ENCODE peak calls at places on chromosomes 5 and 9, in ten cellular contexts. C is GM12891, Z is H1, M is stomach, S is transverse colon, A is HCT116, U is prostate gland, H is breast epithelium, J is K562, G is HepG2. R is an unnamed sample.

GRCh38 chr5:179185256-179186091 is 125.3 kb downstream of the ZNF354C start:
- DNase-seq in U (no peak), C (no peak), M (no peak), S (no peak), J (no peak), G (no peak), H (no peak), Z (peak), A (no peak), R (no peak)

GRCh38 chr5:154485092-154485491 is 7.1 kb upstream of the HAND1 start:
- DNase-seq in A (no peak), J (no peak), C (no peak), H (no peak), U (no peak), Z (no peak), G (no peak), M (no peak), S (no peak), R (no peak)

GRCh38 chr9:134375011-134375390 is 48.7 kb downstream of the RXRA start:
- DNase-seq in M (no peak), G (no peak), C (no peak), J (no peak), Z (no peak), S (no peak), A (no peak), U (peak), H (peak), R (peak)

GRCh38 chr5:57495285-57495684 is 12.7 kb upstream of the ACTBL2 start:
- DNase-seq in C (no peak), S (peak), H (no peak), G (no peak), A (no peak), Z (no peak), J (no peak), M (no peak), U (no peak), R (no peak)

GRCh38 chr9:125810161-125810560 is 63.0 kb downstream of the PBX3 start:
- DNase-seq in S (no peak), M (no peak), C (no peak), J (no peak), A (no peak), H (no peak), G (no peak), U (no peak), Z (no peak), R (no peak)

GRCh38 chr5:130110333-130110732 is 206.1 kb downstream of the CHSY3 start:
- DNase-seq in C (no peak), S (no peak), Z (no peak), G (no peak), H (no peak), J (no peak), U (no peak), A (no peak), M (no peak), R (no peak)

GRCh38 chr9:35733109-35733541 is 659 bp downstream of the CREB3 start:
- DNase-seq in S (peak), G (peak), H (no peak), M (no peak), Z (peak), U (peak), C (no peak), J (peak), A (peak), R (no peak)

GRCh38 chr5:154811653-154812465 is 38.5 kb downstream of the FAXDC2 start:
- DNase-seq in C (peak), J (peak), A (peak), H (no peak), G (peak), U (peak), S (peak), Z (peak), M (peak), R (peak)

GRCh38 chr9:19648672-19649071 is 140.2 kb downstream of the SLC24A2 start:
- DNase-seq in G (no peak), C (no peak), Z (no peak), M (no peak), U (no peak), J (no peak), H (no peak), A (no peak), S (no peak), R (no peak)

GRCh38 chr9:136052433-136052880 is 42.6 kb downstream of the NACC2 start:
- DNase-seq in G (peak), A (no peak), M (peak), J (no peak), U (no peak), H (no peak), S (no peak), Z (no peak), C (peak), R (peak)

GRCh38 chr5:150017606-150018005 is 17.1 kb downstream of the HMGXB3 start:
- DNase-seq in S (no peak), H (no peak), J (no peak), U (no peak), C (no peak), Z (no peak), G (no peak), A (no peak), M (no peak), R (no peak)

GRCh38 chr9:137407590-137408300 is 15.2 kb downstream of the EXD3 start:
- DNase-seq in H (no peak), M (no peak), C (no peak), G (no peak), Z (no peak), J (no peak), A (no peak), U (no peak), S (no peak), R (peak)

GRCh38 chr9:109815366-109815947 is 35.5 kb downstream of the PALM2AKAP2 start:
- DNase-seq in U (no peak), H (no peak), Z (no peak), A (no peak), C (no peak), M (no peak), G (peak), J (no peak), S (no peak), R (no peak)

GRCh38 chr5:149694007-149694406 is 36.1 kb upstream of the PPARGC1B start:
- DNase-seq in S (no peak), G (peak), H (no peak), Z (no peak), M (no peak), U (no peak), C (no peak), A (no peak), J (no peak), R (no peak)

GRCh38 chr9:109101810-109102209 is 17.9 kb downstream of the TMEM245 start:
- DNase-seq in H (no peak), J (no peak), M (no peak), U (peak), S (no peak), G (no peak), A (peak), Z (no peak), C (no peak), R (no peak)

GRCh38 chr5:178336889-178337785 is 104.5 kb upstream of the PHYKPL start:
- DNase-seq in A (no peak), H (peak), C (no peak), M (peak), U (no peak), S (no peak), J (no peak), Z (peak), G (no peak), R (peak)

GRCh38 chr9:19748278-19749126 is 40.3 kb downstream of the SLC24A2 start:
- DNase-seq in J (peak), Z (no peak), H (no peak), A (no peak), C (no peak), G (no peak), U (no peak), S (no peak), M (no peak), R (no peak)

GRCh38 chr9:89661956-89662717 is 57.3 kb downstream of the GADD45G start:
- DNase-seq in M (peak), A (peak), U (peak), C (no peak), Z (peak), S (peak), G (peak), J (peak), H (peak), R (peak)

GRCh38 chr5:14444988-14445387 is 136.6 kb upstream of the OTULINL start:
- DNase-seq in C (no peak), A (no peak), G (no peak), J (no peak), S (no peak), H (no peak), Z (no peak), M (no peak), U (no peak), R (no peak)

GRCh38 chr9:87498816-87499454 is 1.3 kb downstream of the DAPK1 start:
- DNase-seq in M (no peak), J (peak), C (no peak), A (no peak), Z (no peak), U (no peak), H (no peak), G (no peak), S (no peak), R (no peak)

GRCh38 chr9:133199648-133200321 is 9.3 kb downstream of the OBP2B start:
- DNase-seq in C (no peak), M (no peak), U (no peak), Z (peak), S (peak), A (no peak), H (no peak), G (no peak), J (no peak), R (no peak)

GRCh38 chr9:34662544-34663295 is at the start of gene CCL27:
- DNase-seq in J (no peak), G (no peak), H (no peak), A (no peak), S (no peak), U (no peak), Z (no peak), C (no peak), M (no peak), R (no peak)

GRCh38 chr9:127673234-127673633 is 33.6 kb upstream of the CFAP157 start:
- DNase-seq in J (no peak), G (no peak), S (no peak), H (no peak), Z (no peak), C (no peak), M (no peak), U (no peak), A (no peak), R (no peak)

GRCh38 chr5:15500326-15500958 is 462 bp downstream of the FBXL7 start:
- DNase-seq in A (no peak), J (no peak), U (peak), G (no peak), H (no peak), C (no peak), S (peak), M (peak), Z (peak), R (peak)

GRCh38 chr9:115167175-115167574 is 49.2 kb upstream of the TNC start:
- DNase-seq in G (no peak), A (no peak), Z (no peak), M (no peak), S (no peak), C (no peak), J (no peak), U (no peak), H (no peak), R (no peak)

GRCh38 chr9:132351404-132352050 is 3.3 kb downstream of the SETX start:
- DNase-seq in Z (no peak), G (no peak), S (no peak), A (no peak), U (no peak), J (no peak), M (no peak), H (no peak), C (no peak), R (no peak)

GRCh38 chr5:40217509-40217908 is 462.2 kb upstream of the PTGER4 start:
- DNase-seq in S (no peak), U (no peak), A (no peak), H (no peak), C (no peak), Z (no peak), G (no peak), M (no peak), J (no peak), R (no peak)

GRCh38 chr9:4740373-4740622 is 704 bp downstream of the AK3 start:
- DNase-seq in C (no peak), M (no peak), G (no peak), A (no peak), Z (no peak), S (no peak), H (no peak), U (no peak), J (no peak), R (no peak)

GRCh38 chr5:142506046-142506445 is 179.8 kb downstream of the FGF1 start:
- DNase-seq in H (no peak), C (no peak), M (no peak), A (no peak), G (no peak), U (no peak), S (no peak), Z (no peak), J (no peak), R (no peak)

GRCh38 chr9:69885474-69885929 is 64.9 kb downstream of the CFAP95 start:
- DNase-seq in S (no peak), U (no peak), Z (no peak), J (no peak), H (no peak), A (no peak), M (no peak), C (no peak), G (no peak), R (no peak)

GRCh38 chr5:103293099-103293498 is 34.5 kb downstream of the MACIR start:
- DNase-seq in S (no peak), A (no peak), C (no peak), M (no peak), H (no peak), Z (no peak), G (no peak), J (no peak), U (no peak), R (no peak)

GRCh38 chr5:172931001-172931536 is 28.2 kb upstream of the RPL26L1 start:
- DNase-seq in G (no peak), A (no peak), Z (no peak), M (no peak), J (no peak), C (no peak), H (no peak), S (no peak), U (no peak), R (no peak)
- TF ChIP-seq POLR2AphosphoS5 in G (no peak), A (no peak), Z (no peak), M (peak), J (no peak), C (no peak), H (no peak), S (no peak), U (no peak), R (peak)

GRCh38 chr9:76181020-76181641 is 213.1 kb downstream of the RFK start:
- DNase-seq in Z (no peak), J (no peak), G (no peak), U (peak), M (no peak), H (no peak), A (peak), C (no peak), S (no peak), R (no peak)

GRCh38 chr9:76177924-76178323 is 216.3 kb downstream of the RFK start:
- DNase-seq in C (no peak), U (no peak), H (no peak), J (no peak), M (no peak), G (no peak), S (no peak), A (no peak), Z (no peak), R (no peak)

GRCh38 chr9:76181781-76182180 is 212.4 kb downstream of the RFK start:
- DNase-seq in A (no peak), J (no peak), Z (no peak), C (no peak), S (no peak), H (no peak), U (no peak), G (no peak), M (no peak), R (no peak)

GRCh38 chr9:76176176-76176575 is 218.1 kb downstream of the RFK start:
- DNase-seq in Z (no peak), U (no peak), A (no peak), H (no peak), S (no peak), M (no peak), G (no peak), J (no peak), C (no peak), R (no peak)

GRCh38 chr9:76180541-76180940 is 213.7 kb downstream of the RFK start:
- DNase-seq in H (no peak), U (peak), Z (no peak), A (peak), J (no peak), S (no peak), M (no peak), C (no peak), G (no peak), R (no peak)
- TF ChIP-seq POLR2A in H (no peak), U (no peak), Z (no peak), A (no peak), J (no peak), S (no peak), M (no peak), C (no peak), G (no peak), R (no peak)

DNA sequence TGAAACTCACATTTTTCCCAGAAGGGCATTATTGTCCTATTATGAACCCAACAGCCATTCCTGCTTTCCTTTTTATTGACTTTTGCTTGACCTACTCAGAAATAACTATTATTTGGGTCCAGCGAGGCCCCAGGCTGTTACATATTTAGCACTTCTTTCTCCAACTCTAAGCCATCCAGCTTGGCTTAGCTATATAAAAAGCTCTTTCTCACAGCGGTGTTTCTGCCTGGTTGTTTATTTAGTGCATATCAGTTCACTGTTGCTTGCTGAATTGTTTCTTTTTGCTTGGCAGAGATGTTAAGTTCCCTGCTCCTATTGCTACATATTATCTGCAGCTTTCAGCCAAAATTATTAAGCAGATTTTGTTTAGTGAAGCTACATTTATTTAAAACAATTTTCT is 1156.8 kb upstream of the SEMA6A start:
- DNase-seq in S (no peak), G (no peak), J (no peak), A (no peak), H (no peak), Z (no peak), M (no peak), U (no peak), C (no peak), R (no peak)
- TF ChIP-seq POLR2AphosphoS5 in S (no peak), G (no peak), J (no peak), A (no peak), H (no peak), Z (no peak), M (no peak), U (no peak), C (no peak), R (no peak)

GRCh38 chr9:129641751-129642585 is at the start of gene ASB6:
- DNase-seq in J (peak), S (peak), U (peak), A (peak), Z (peak), M (peak), G (peak), H (peak), C (peak), R (peak)
- TF ChIP-seq POLR2A in J (peak), S (peak), U (peak), A (peak), Z (peak), M (no peak), G (no peak), H (peak), C (peak), R (peak)

DNA sequence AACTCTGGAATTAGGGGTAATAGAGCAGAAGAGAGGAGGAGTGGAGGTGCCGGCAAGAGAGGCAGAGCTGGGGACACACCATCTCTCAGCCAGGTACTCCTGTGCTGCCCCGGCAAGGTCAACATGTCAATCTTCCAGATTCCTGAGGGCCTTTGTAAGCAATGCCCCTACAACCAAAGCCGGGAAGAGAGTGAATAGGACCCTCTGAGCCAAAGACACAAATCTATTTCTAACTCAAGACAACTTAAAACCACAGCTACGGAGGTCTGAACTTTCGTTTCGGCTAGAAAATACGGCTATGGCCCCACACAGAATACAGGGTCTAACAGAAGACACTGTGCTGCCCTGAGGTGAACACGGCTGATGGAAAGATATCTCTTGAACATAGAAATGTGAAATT is 66.6 kb downstream of the SERINC5 start:
- DNase-seq in H (no peak), S (no peak), J (no peak), M (no peak), G (no peak), U (no peak), A (no peak), C (no peak), Z (no peak), R (no peak)
- TF ChIP-seq POLR2AphosphoS5 in H (no peak), S (no peak), J (no peak), M (no peak), G (no peak), U (no peak), A (no peak), C (no peak), Z (no peak), R (no peak)

GRCh38 chr5:95662946-95663345 is 16.4 kb downstream of the RFESD start:
- DNase-seq in H (no peak), J (no peak), A (no peak), S (no peak), U (no peak), G (no peak), C (no peak), M (no peak), Z (no peak), R (no peak)

GRCh38 chr5:95664204-95664786 is 17.7 kb downstream of the RFESD start:
- DNase-seq in U (no peak), C (no peak), G (peak), M (no peak), H (no peak), Z (no peak), J (no peak), A (peak), S (peak), R (no peak)

GRCh38 chr5:95655575-95655974 is 9.0 kb downstream of the RFESD start:
- DNase-seq in J (no peak), U (no peak), G (no peak), S (no peak), C (no peak), M (no peak), A (no peak), H (no peak), Z (no peak), R (no peak)

GRCh38 chr5:95654196-95654595 is 7.6 kb downstream of the RFESD start:
- DNase-seq in U (no peak), Z (no peak), H (no peak), C (no peak), S (no peak), G (no peak), A (no peak), J (no peak), M (no peak), R (no peak)

GRCh38 chr5:95660060-95660459 is 13.5 kb downstream of the RFESD start:
- DNase-seq in M (no peak), J (no peak), H (no peak), A (no peak), S (no peak), U (no peak), Z (no peak), C (no peak), G (no peak), R (no peak)
- TF ChIP-seq POLR2A in M (no peak), J (peak), H (no peak), A (no peak), S (no peak), U (no peak), Z (no peak), C (no peak), G (no peak), R (no peak)

GRCh38 chr5:134268019-134268601 is 42.2 kb upstream of the PPP2CA start:
- DNase-seq in H (no peak), C (no peak), S (no peak), U (no peak), G (no peak), Z (no peak), A (no peak), J (no peak), M (no peak), R (no peak)

GRCh38 chr5:134268919-134269318 is 43.0 kb upstream of the PPP2CA start:
- DNase-seq in S (no peak), U (no peak), A (no peak), J (no peak), C (no peak), H (no peak), G (no peak), Z (no peak), M (no peak), R (no peak)

GRCh38 chr5:134271059-134271458 is 45.2 kb upstream of the PPP2CA start:
- DNase-seq in H (no peak), Z (no peak), J (no peak), C (no peak), M (no peak), S (no peak), U (no peak), A (no peak), G (no peak), R (no peak)

GRCh38 chr5:134275822-134276221 is 49.9 kb upstream of the PPP2CA start:
- DNase-seq in C (no peak), A (no peak), G (no peak), Z (no peak), U (no peak), S (no peak), J (no peak), M (no peak), H (no peak), R (no peak)

GRCh38 chr5:134273642-134274361 is 47.9 kb upstream of the PPP2CA start:
- DNase-seq in G (no peak), A (no peak), Z (no peak), S (no peak), J (no peak), U (no peak), C (no peak), H (no peak), M (no peak), R (no peak)
- TF ChIP-seq POLR2AphosphoS5 in G (no peak), A (no peak), Z (no peak), S (no peak), J (no peak), U (no peak), C (no peak), H (no peak), M (no peak), R (no peak)

GRCh38 chr5:132830436-132831094 is at the start of gene SHROOM1:
- DNase-seq in U (peak), G (peak), C (peak), S (peak), H (no peak), M (peak), Z (peak), A (peak), J (peak), R (no peak)
- TF ChIP-seq POLR2A in U (peak), G (no peak), C (no peak), S (peak), H (no peak), M (no peak), Z (no peak), A (peak), J (peak), R (no peak)

R was measured in sigmoid colon.